ENCODE peak calls at places on chromosomes 3 and 15, in six cellular contexts. One of them, this sample, is unnamed.

GRCh38 chr15:86595741-86596140 is 516.1 kb downstream of the AGBL1 start:
- DNase-seq in heart left ventricle: no peak
- DNase-seq in left cardiac atrium: no peak
- DNase-seq in Calu3: no peak
- DNase-seq in cardiac fibroblast: no peak
- DNase-seq in non-pigmented ciliary epithelial cell: no peak
- DNase-seq in this sample: no peak

GRCh38 chr15:62560943-62561571 is 396.0 kb upstream of the C2CD4B start:
- DNase-seq in Calu3: peak
- DNase-seq in left cardiac atrium: peak
- DNase-seq in non-pigmented ciliary epithelial cell: no peak
- DNase-seq in cardiac fibroblast: no peak
- DNase-seq in heart left ventricle: peak
- DNase-seq in this sample: no peak

GRCh38 chr3:14511623-14511965 is 28.5 kb downstream of the GRIP2 start:
- DNase-seq in cardiac fibroblast: no peak
- DNase-seq in heart left ventricle: no peak
- DNase-seq in left cardiac atrium: no peak
- DNase-seq in non-pigmented ciliary epithelial cell: no peak
- DNase-seq in Calu3: no peak
- DNase-seq in this sample: no peak

GRCh38 chr3:182268711-182269110 is 524.6 kb upstream of the ATP11B start:
- DNase-seq in heart left ventricle: no peak
- DNase-seq in cardiac fibroblast: no peak
- DNase-seq in non-pigmented ciliary epithelial cell: no peak
- DNase-seq in Calu3: no peak
- DNase-seq in left cardiac atrium: no peak
- DNase-seq in this sample: no peak

GRCh38 chr3:153679711-153680110 is 441.5 kb upstream of the ARHGEF26 start:
- DNase-seq in Calu3: no peak
- DNase-seq in cardiac fibroblast: no peak
- DNase-seq in left cardiac atrium: no peak
- DNase-seq in non-pigmented ciliary epithelial cell: no peak
- DNase-seq in heart left ventricle: no peak
- DNase-seq in this sample: no peak

GRCh38 chr3:184730924-184731323 is 19.1 kb upstream of the MAGEF1 start:
- DNase-seq in cardiac fibroblast: no peak
- DNase-seq in Calu3: no peak
- DNase-seq in non-pigmented ciliary epithelial cell: no peak
- DNase-seq in left cardiac atrium: no peak
- DNase-seq in heart left ventricle: no peak
- DNase-seq in this sample: no peak

GRCh38 chr3:126117786-126118185 is 33.9 kb upstream of the SLC41A3 start:
- DNase-seq in Calu3: no peak
- DNase-seq in cardiac fibroblast: no peak
- DNase-seq in non-pigmented ciliary epithelial cell: no peak
- DNase-seq in left cardiac atrium: no peak
- DNase-seq in heart left ventricle: no peak
- DNase-seq in this sample: no peak

GRCh38 chr15:63998489-63998888 is 47.8 kb downstream of the DAPK2 start:
- DNase-seq in Calu3: no peak
- DNase-seq in heart left ventricle: peak
- DNase-seq in non-pigmented ciliary epithelial cell: no peak
- DNase-seq in left cardiac atrium: no peak
- DNase-seq in cardiac fibroblast: no peak
- DNase-seq in this sample: no peak

GRCh38 chr3:66444146-66444644 is 56.6 kb downstream of the LRIG1 start:
- DNase-seq in non-pigmented ciliary epithelial cell: no peak
- DNase-seq in cardiac fibroblast: no peak
- DNase-seq in Calu3: no peak
- DNase-seq in left cardiac atrium: no peak
- DNase-seq in heart left ventricle: no peak
- DNase-seq in this sample: no peak

This sample was measured in fibroblast of the conjunctiva.